ENCODE peak calls at places on chromosome 6, in five cellular contexts. One of them, this sample, is unnamed.

GRCh38 chr6:74044417-74045096 is 348.6 kb downstream of the CD109 start:
- ATAC-seq in HepG2: peak
- ATAC-seq in GM12878: no peak
- ATAC-seq in upper lobe of left lung: no peak
- ATAC-seq in K562: no peak
- ATAC-seq in this sample: no peak

GRCh38 chr6:163531122-163531521 is 116.6 kb downstream of the QKI start:
- ATAC-seq in HepG2: peak
- ATAC-seq in GM12878: no peak
- ATAC-seq in upper lobe of left lung: peak
- ATAC-seq in K562: peak
- ATAC-seq in this sample: no peak

GRCh38 chr6:1513206-1513605 is 96.5 kb upstream of the FOXC1 start:
- ATAC-seq in HepG2: peak
- ATAC-seq in GM12878: no peak
- ATAC-seq in upper lobe of left lung: no peak
- ATAC-seq in K562: no peak
- ATAC-seq in this sample: no peak

GRCh38 chr6:38882157-38882556 is 166.4 kb upstream of the GLP1R start:
- ATAC-seq in HepG2: no peak
- ATAC-seq in GM12878: no peak
- ATAC-seq in upper lobe of left lung: no peak
- ATAC-seq in K562: no peak
- ATAC-seq in this sample: no peak

GRCh38 chr6:47135772-47136171 is 93.6 kb upstream of the ADGRF1 start:
- ATAC-seq in HepG2: peak
- ATAC-seq in GM12878: no peak
- ATAC-seq in upper lobe of left lung: no peak
- ATAC-seq in K562: peak
- ATAC-seq in this sample: peak

GRCh38 chr6:168919455-168920179 is 334.0 kb downstream of the THBS2 start:
- ATAC-seq in HepG2: no peak
- ATAC-seq in GM12878: no peak
- ATAC-seq in upper lobe of left lung: no peak
- ATAC-seq in K562: no peak
- ATAC-seq in this sample: no peak

GRCh38 chr6:43875849-43876572 is 106.0 kb downstream of the VEGFA start:
- ATAC-seq in HepG2: peak
- ATAC-seq in GM12878: no peak
- ATAC-seq in upper lobe of left lung: no peak
- ATAC-seq in K562: no peak
- ATAC-seq in this sample: peak

GRCh38 chr6:17469006-17469972 is 75.9 kb downstream of the CAP2 start:
- ATAC-seq in HepG2: no peak
- ATAC-seq in GM12878: peak
- ATAC-seq in upper lobe of left lung: no peak
- ATAC-seq in K562: peak
- ATAC-seq in this sample: peak

DNA sequence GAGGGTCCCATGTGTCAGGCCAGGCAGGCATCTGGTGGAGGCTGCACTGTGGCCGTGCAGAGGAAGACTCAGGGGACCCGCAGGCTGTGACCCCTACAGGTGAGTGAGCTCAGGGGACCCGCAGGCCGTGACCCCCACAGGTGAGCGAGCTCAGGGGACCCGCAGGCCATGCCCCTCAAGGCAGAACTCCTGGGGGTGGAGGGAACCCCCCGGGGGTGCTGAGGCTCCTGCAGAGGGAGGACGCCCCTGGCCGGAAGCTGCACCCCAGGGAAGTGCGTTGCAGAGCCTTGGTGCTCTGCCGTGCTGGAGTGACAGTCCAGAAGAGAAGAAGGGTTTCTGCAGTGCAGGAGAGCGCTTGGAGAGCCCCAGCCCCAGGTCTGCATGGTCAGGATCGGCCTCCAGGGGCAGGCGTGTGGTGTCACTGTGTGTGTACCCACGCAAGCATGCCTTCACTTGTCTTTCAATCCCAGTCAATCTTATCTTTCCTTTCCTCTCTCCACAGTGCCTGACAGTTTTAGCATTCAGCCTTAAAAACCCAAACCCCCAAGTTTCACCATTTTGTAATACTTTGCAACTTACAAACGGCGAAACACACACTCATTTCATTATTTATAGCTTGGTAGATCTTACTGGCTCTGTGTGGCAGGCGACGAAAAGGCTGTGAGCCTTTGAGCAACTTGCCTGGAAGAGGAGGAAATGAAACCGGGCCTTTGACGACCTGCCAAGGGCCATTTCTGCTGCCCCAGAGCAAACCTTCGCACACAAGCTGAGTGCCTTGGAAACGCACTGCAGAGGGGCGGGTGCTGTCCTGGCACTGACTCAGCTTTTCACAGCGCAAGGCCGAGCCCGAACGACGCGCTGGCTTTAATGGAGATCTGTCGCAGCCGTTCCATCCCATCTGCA is 101.4 kb upstream of the AGPAT4 start:
- ATAC-seq in HepG2: peak
- ATAC-seq in GM12878: peak
- ATAC-seq in upper lobe of left lung: peak
- ATAC-seq in K562: peak
- ATAC-seq in this sample: peak
- TF ChIP-seq CTCF in HepG2: no peak
- TF ChIP-seq CTCF in GM12878: no peak
- TF ChIP-seq CTCF in upper lobe of left lung: peak
- TF ChIP-seq CTCF in K562: peak
- TF ChIP-seq CTCF in this sample: no peak

GRCh38 chr6:117550618-117551242 is 51.6 kb downstream of the GOPC start:
- ATAC-seq in HepG2: no peak
- ATAC-seq in GM12878: no peak
- ATAC-seq in upper lobe of left lung: no peak
- ATAC-seq in K562: peak
- ATAC-seq in this sample: no peak

GRCh38 chr6:117547688-117548621 is 54.4 kb downstream of the GOPC start:
- ATAC-seq in HepG2: no peak
- ATAC-seq in GM12878: peak
- ATAC-seq in upper lobe of left lung: peak
- ATAC-seq in K562: no peak
- ATAC-seq in this sample: peak

GRCh38 chr6:117549606-117550005 is 52.7 kb downstream of the GOPC start:
- ATAC-seq in HepG2: no peak
- ATAC-seq in GM12878: peak
- ATAC-seq in upper lobe of left lung: no peak
- ATAC-seq in K562: no peak
- ATAC-seq in this sample: no peak

GRCh38 chr6:117550078-117550600 is 52.2 kb downstream of the GOPC start:
- ATAC-seq in HepG2: no peak
- ATAC-seq in GM12878: no peak
- ATAC-seq in upper lobe of left lung: no peak
- ATAC-seq in K562: peak
- ATAC-seq in this sample: no peak

GRCh38 chr6:117548797-117549301 is 53.5 kb downstream of the GOPC start:
- ATAC-seq in HepG2: no peak
- ATAC-seq in GM12878: peak
- ATAC-seq in upper lobe of left lung: no peak
- ATAC-seq in K562: no peak
- ATAC-seq in this sample: no peak
- TF ChIP-seq EP300 in HepG2: peak
- TF ChIP-seq EP300 in GM12878: no peak
- TF ChIP-seq EP300 in upper lobe of left lung: no peak
- TF ChIP-seq EP300 in K562: no peak
- TF ChIP-seq EP300 in this sample: no peak

DNA sequence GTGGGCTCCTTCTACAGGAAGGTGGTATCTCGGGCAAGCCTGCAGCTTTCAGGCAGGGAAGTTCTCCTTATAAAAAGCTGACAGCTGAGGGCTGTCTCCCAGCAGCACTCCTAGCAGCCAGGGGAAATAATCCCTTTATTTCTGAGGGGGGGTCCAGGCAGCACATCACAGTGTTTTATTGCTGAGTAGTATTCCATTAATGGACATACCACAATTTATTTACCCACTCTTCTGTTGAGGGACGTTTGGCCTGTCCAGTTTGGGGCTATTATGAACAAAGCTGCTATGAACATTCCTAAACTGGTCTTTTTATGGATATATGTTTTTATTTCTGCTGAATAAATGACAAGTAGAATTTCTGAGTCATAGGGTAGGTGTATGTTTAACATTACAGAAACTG is 20.0 kb upstream of the PHACTR2 start:
- ATAC-seq in HepG2: no peak
- ATAC-seq in GM12878: no peak
- ATAC-seq in upper lobe of left lung: no peak
- ATAC-seq in K562: no peak
- ATAC-seq in this sample: no peak
- TF ChIP-seq POLR2AphosphoS5 in HepG2: no peak
- TF ChIP-seq POLR2AphosphoS5 in GM12878: no peak
- TF ChIP-seq POLR2AphosphoS5 in upper lobe of left lung: no peak
- TF ChIP-seq POLR2AphosphoS5 in K562: no peak
- TF ChIP-seq POLR2AphosphoS5 in this sample: no peak

GRCh38 chr6:72521684-72522083 is 100.2 kb upstream of the KCNQ5 start:
- ATAC-seq in HepG2: no peak
- ATAC-seq in GM12878: no peak
- ATAC-seq in upper lobe of left lung: no peak
- ATAC-seq in K562: no peak
- ATAC-seq in this sample: no peak

GRCh38 chr6:72524011-72524645 is 97.7 kb upstream of the KCNQ5 start:
- ATAC-seq in HepG2: no peak
- ATAC-seq in GM12878: peak
- ATAC-seq in upper lobe of left lung: no peak
- ATAC-seq in K562: no peak
- ATAC-seq in this sample: no peak

GRCh38 chr6:72519871-72520270 is 102.0 kb upstream of the KCNQ5 start:
- ATAC-seq in HepG2: no peak
- ATAC-seq in GM12878: no peak
- ATAC-seq in upper lobe of left lung: no peak
- ATAC-seq in K562: no peak
- ATAC-seq in this sample: no peak

GRCh38 chr6:72525821-72526550 is 95.9 kb upstream of the KCNQ5 start:
- ATAC-seq in HepG2: no peak
- ATAC-seq in GM12878: no peak
- ATAC-seq in upper lobe of left lung: no peak
- ATAC-seq in K562: no peak
- ATAC-seq in this sample: no peak

GRCh38 chr6:72522735-72523141 is 99.1 kb upstream of the KCNQ5 start:
- ATAC-seq in HepG2: peak
- ATAC-seq in GM12878: peak
- ATAC-seq in upper lobe of left lung: no peak
- ATAC-seq in K562: peak
- ATAC-seq in this sample: no peak
- TF ChIP-seq CTCF in HepG2: peak
- TF ChIP-seq CTCF in GM12878: peak
- TF ChIP-seq CTCF in upper lobe of left lung: no peak
- TF ChIP-seq CTCF in K562: peak
- TF ChIP-seq CTCF in this sample: no peak

GRCh38 chr6:108108374-108108773 is 33.8 kb upstream of the OSTM1 start:
- ATAC-seq in HepG2: no peak
- ATAC-seq in GM12878: no peak
- ATAC-seq in upper lobe of left lung: no peak
- ATAC-seq in K562: no peak
- ATAC-seq in this sample: no peak
- TF ChIP-seq EP300 in HepG2: no peak
- TF ChIP-seq EP300 in GM12878: no peak
- TF ChIP-seq EP300 in upper lobe of left lung: no peak
- TF ChIP-seq EP300 in K562: no peak
- TF ChIP-seq EP300 in this sample: no peak

GRCh38 chr6:6319947-6320811 is at the start of gene F13A1:
- ATAC-seq in HepG2: peak
- ATAC-seq in GM12878: peak
- ATAC-seq in upper lobe of left lung: peak
- ATAC-seq in K562: no peak
- ATAC-seq in this sample: peak
- TF ChIP-seq POLR2AphosphoS5 in HepG2: no peak
- TF ChIP-seq POLR2AphosphoS5 in GM12878: no peak
- TF ChIP-seq POLR2AphosphoS5 in upper lobe of left lung: no peak
- TF ChIP-seq POLR2AphosphoS5 in K562: no peak
- TF ChIP-seq POLR2AphosphoS5 in this sample: peak

GRCh38 chr6:127608554-127609270 is 31.7 kb downstream of the C6orf58 start:
- ATAC-seq in HepG2: no peak
- ATAC-seq in GM12878: no peak
- ATAC-seq in upper lobe of left lung: no peak
- ATAC-seq in K562: no peak
- ATAC-seq in this sample: no peak

GRCh38 chr6:127606131-127606562 is 29.2 kb downstream of the C6orf58 start:
- ATAC-seq in HepG2: peak
- ATAC-seq in GM12878: peak
- ATAC-seq in upper lobe of left lung: no peak
- ATAC-seq in K562: no peak
- ATAC-seq in this sample: no peak
- TF ChIP-seq CTCF in HepG2: peak
- TF ChIP-seq CTCF in GM12878: no peak
- TF ChIP-seq CTCF in upper lobe of left lung: no peak
- TF ChIP-seq CTCF in K562: no peak
- TF ChIP-seq CTCF in this sample: no peak

GRCh38 chr6:113560376-113560775 is 296.8 kb upstream of the MARCKS start:
- ATAC-seq in HepG2: no peak
- ATAC-seq in GM12878: no peak
- ATAC-seq in upper lobe of left lung: no peak
- ATAC-seq in K562: no peak
- ATAC-seq in this sample: no peak

GRCh38 chr6:113565306-113565705 is 291.8 kb upstream of the MARCKS start:
- ATAC-seq in HepG2: no peak
- ATAC-seq in GM12878: no peak
- ATAC-seq in upper lobe of left lung: no peak
- ATAC-seq in K562: no peak
- ATAC-seq in this sample: peak

GRCh38 chr6:113560908-113561307 is 296.2 kb upstream of the MARCKS start:
- ATAC-seq in HepG2: no peak
- ATAC-seq in GM12878: peak
- ATAC-seq in upper lobe of left lung: no peak
- ATAC-seq in K562: no peak
- ATAC-seq in this sample: no peak

GRCh38 chr6:113562248-113562647 is 294.9 kb upstream of the MARCKS start:
- ATAC-seq in HepG2: no peak
- ATAC-seq in GM12878: peak
- ATAC-seq in upper lobe of left lung: no peak
- ATAC-seq in K562: no peak
- ATAC-seq in this sample: no peak

DNA sequence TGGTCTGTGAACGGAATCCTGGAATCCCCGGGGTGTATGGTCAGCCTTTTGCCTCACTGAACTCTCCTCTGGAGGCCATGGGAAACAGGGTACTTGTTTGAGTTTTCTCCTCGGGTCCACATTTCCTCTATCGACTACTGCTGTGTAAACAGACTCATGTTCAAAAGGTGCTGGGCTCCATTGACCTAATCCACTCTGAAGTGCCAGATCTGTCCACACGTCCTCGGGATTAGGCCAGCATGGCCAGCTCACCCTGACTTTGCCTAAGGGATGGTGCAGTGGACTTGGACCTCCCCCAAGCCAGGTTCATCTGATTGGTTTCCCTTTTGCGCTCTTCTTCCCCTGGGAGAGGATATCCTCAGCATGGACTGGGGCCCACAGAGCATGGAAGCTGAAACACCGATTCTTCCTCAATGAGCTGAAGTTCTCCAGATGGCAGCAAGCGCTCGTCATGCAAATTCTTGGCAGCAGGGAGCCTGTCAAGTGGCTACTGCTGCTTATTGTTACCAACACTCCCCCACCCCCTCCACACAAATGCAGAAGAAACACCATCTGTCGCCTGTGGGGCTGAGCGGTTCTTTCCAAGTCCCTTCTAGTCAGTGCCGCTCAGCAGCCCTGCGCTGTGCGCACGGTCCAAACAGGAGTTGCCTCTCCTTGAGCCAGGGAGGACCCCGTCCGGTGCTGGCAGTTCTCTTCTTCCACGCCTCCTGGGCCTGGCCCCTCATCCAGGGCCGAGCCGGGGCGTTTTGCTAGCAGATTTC is 292.6 kb upstream of the MARCKS start:
- ATAC-seq in HepG2: peak
- ATAC-seq in GM12878: peak
- ATAC-seq in upper lobe of left lung: peak
- ATAC-seq in K562: peak
- ATAC-seq in this sample: peak
- TF ChIP-seq EP300 in HepG2: no peak
- TF ChIP-seq EP300 in GM12878: no peak
- TF ChIP-seq EP300 in upper lobe of left lung: no peak
- TF ChIP-seq EP300 in K562: no peak
- TF ChIP-seq EP300 in this sample: peak

This sample was measured in gastroesophageal sphincter.